ENCODE peak calls at places on chromosomes 4 and X, in four cellular contexts. N is K562, X is WTC11, H is SK-N-SH. M is an unnamed sample.

GRCh38 chr4:3285558-3286334 is 7.1 kb upstream of the RGS12 start:
- DNase-seq in N (no peak), H (peak; percentile 18), X (peak; percentile 10), M (no peak)

GRCh38 chrX:71623714-71624113 is 5.4 kb upstream of the CXCR3 start:
- DNase-seq in N (no peak), X (no peak), H (no peak), M (no peak)

GRCh38 chrX:41917517-41917916 is 5.8 kb downstream of the CASK start:
- DNase-seq in X (no peak), N (no peak), H (no peak), M (no peak)

GRCh38 chr4:173990126-173990878 is 293.2 kb downstream of the FBXO8 start:
- DNase-seq in X (no peak), N (peak; percentile 41), H (no peak), M (no peak)

GRCh38 chrX:29852767-29853166 is 362.6 kb upstream of the MAGEB2 start:
- DNase-seq in X (no peak), N (no peak), H (no peak), M (no peak)

GRCh38 chr4:168183717-168184571 is 91.6 kb downstream of the ANXA10 start:
- DNase-seq in H (peak; percentile 49), X (no peak), N (peak; percentile 36), M (peak; percentile 12)

GRCh38 chrX:44344194-44344593 is 722 bp upstream of the EFHC2 start:
- DNase-seq in H (no peak), N (peak; percentile 76), X (peak; percentile 16), M (no peak)

GRCh38 chrX:132638313-132638712 is 149.5 kb upstream of the MBNL3 start:
- DNase-seq in X (no peak), H (no peak), N (no peak), M (no peak)

GRCh38 chrX:43679778-43680177 is 23.7 kb downstream of the MAOA start:
- DNase-seq in N (no peak), H (no peak), X (no peak), M (no peak)

GRCh38 chr4:19030048-19030447 is 1008.5 kb upstream of the LCORL start:
- DNase-seq in H (no peak), N (no peak), X (no peak), M (no peak)

GRCh38 chrX:24498181-24498580 is 33.1 kb downstream of the PDK3 start:
- DNase-seq in N (peak; percentile 6), X (no peak), H (no peak), M (no peak)

GRCh38 chr4:137524642-137525384 is 7.5 kb downstream of the PCDH18 start:
- DNase-seq in N (no peak), X (no peak), H (no peak), M (no peak)

GRCh38 chr4:2292679-2293108 is 30.8 kb upstream of the MXD4 start:
- DNase-seq in X (no peak), H (peak; percentile 88), N (no peak), M (no peak)

GRCh38 chr4:107994894-107995293 is 5.2 kb downstream of the HADH start:
- DNase-seq in N (peak; percentile 73), X (no peak), H (no peak), M (no peak)

GRCh38 chrX:4935846-4936245 is 1222.4 kb upstream of the PRKX start:
- DNase-seq in X (no peak), H (no peak), N (no peak), M (no peak)

GRCh38 chr4:53997901-53998300 is 66.5 kb downstream of the CHIC2 start:
- DNase-seq in H (no peak), N (no peak), X (no peak), M (no peak)

GRCh38 chrX:74419861-74420193 is 1.5 kb upstream of the SLC16A2 start:
- DNase-seq in X (no peak), N (no peak), H (no peak), M (no peak)

GRCh38 chr4:62670509-62670908 is 1470.4 kb downstream of the ADGRL3 start:
- DNase-seq in N (no peak), H (peak; percentile 3), X (no peak), M (no peak)

GRCh38 chrX:123081766-123082165 is 102.3 kb upstream of the GRIA3 start:
- DNase-seq in N (no peak), X (no peak), H (no peak), M (no peak)

GRCh38 chr4:7967501-7968261 is 28.0 kb upstream of the AFAP1 start:
- DNase-seq in X (no peak), N (no peak), H (no peak), M (no peak)

GRCh38 chr4:166481739-166482138 is 608.7 kb downstream of the TLL1 start:
- DNase-seq in N (no peak), H (no peak), X (no peak), M (peak; percentile 19)

GRCh38 chr4:68132342-68132741 is 2.7 kb upstream of the TMPRSS11F start:
- DNase-seq in N (no peak), X (no peak), H (no peak), M (no peak)

GRCh38 chr4:39353478-39354177 is 12.5 kb downstream of the RFC1 start:
- DNase-seq in X (no peak), H (peak; percentile 41), N (no peak), M (peak; percentile 85)

GRCh38 chr4:7003176-7003878 is 39.8 kb upstream of the TADA2B start:
- DNase-seq in N (no peak), H (no peak), X (no peak), M (no peak)

GRCh38 chr4:77505958-77506319 is 99.7 kb upstream of the CXCL13 start:
- DNase-seq in H (no peak), N (no peak), X (no peak), M (no peak)

GRCh38 chr4:154559141-154559841 is 3.5 kb upstream of the FGB start:
- DNase-seq in X (peak; percentile 17), H (peak; percentile 23), N (peak; percentile 73), M (no peak)

GRCh38 chrX:323721-324628 is 5.4 kb upstream of the GTPBP6 start:
- DNase-seq in N (peak; percentile 70), X (peak; percentile 76), H (peak; percentile 66), M (no peak)

GRCh38 chrX:112738347-112739033 is 58.8 kb upstream of the LHFPL1 start:
- DNase-seq in H (no peak), X (no peak), N (no peak), M (no peak)

GRCh38 chrX:150913511-150913910 is 15.0 kb upstream of the CD99L2 start:
- DNase-seq in X (no peak), H (no peak), N (peak; percentile 34), M (no peak)

GRCh38 chrX:97332963-97333362 is 449.3 kb downstream of the RPA4 start:
- DNase-seq in N (no peak), H (no peak), X (no peak), M (no peak)
- TF ChIP-seq USF1 in N (no peak), H (no peak), X (no peak), M (no peak)

DNA sequence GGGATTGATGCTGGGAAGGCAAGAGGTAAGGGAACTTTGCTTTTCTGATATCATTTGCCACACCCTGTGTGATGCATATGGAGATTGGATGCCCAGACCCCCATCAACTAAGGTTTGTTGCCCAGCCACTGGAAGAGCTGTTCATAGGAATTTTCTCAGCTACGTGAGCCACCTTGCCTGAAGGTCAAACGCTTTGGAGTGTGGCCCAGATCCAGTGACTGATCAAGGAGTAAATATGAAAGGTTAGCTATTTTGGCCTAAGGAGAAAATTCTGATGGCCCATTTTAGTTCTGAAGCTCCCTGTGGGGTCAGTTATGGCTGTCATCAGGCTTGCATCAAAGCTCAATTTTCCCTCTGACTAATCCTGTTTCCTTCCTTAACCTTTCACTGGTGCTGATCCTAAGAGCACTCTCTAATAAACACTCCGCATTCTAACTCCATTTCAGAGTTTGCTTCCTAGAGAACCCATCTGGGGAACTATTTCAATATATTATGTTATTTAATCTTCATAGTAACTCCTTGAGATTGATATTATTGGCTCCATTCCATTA is 407.7 kb downstream of the SPRY1 start:
- DNase-seq in X (no peak), N (no peak), H (no peak), M (no peak)
- TF ChIP-seq USF1 in X (no peak), N (no peak), H (no peak), M (no peak)

GRCh38 chr4:80611366-80611765 is 275.8 kb downstream of the CFAP299 start:
- DNase-seq in H (no peak), X (no peak), N (no peak), M (peak; percentile 13)

GRCh38 chr4:80614319-80614718 is 278.8 kb downstream of the CFAP299 start:
- DNase-seq in X (peak; percentile 25), H (no peak), N (no peak), M (no peak)

GRCh38 chr4:80610199-80610598 is 274.7 kb downstream of the CFAP299 start:
- DNase-seq in H (no peak), N (no peak), X (no peak), M (no peak)

GRCh38 chr4:80608285-80608980 is 272.9 kb downstream of the CFAP299 start:
- DNase-seq in H (no peak), X (no peak), N (no peak), M (no peak)

DNA sequence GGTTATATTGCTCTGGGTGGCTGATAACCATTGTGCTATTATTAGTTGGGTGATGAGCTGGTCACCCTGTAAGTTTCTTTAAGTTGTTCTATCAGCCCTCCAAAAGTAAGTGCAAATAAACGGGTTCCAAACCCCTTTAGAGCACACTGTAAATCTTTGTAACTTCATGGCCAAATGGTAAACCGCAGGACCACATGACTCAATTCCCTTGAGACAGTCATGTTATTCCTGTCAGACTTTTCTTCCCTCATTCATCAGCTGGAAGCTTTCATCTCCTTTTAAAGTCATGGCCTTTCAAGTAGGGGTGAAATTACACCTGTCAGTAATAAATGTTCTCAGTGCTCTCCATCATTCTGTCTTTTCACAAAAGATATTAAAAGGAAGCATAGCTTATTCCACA is 275.3 kb downstream of the CFAP299 start:
- DNase-seq in X (no peak), H (no peak), N (no peak), M (peak; percentile 63)
- TF ChIP-seq USF1 in X (no peak), H (no peak), N (no peak), M (no peak)

GRCh38 chr4:78747328-78747946 is 28.7 kb upstream of the BMP2K start:
- DNase-seq in N (no peak), X (no peak), H (no peak), M (no peak)
- TF ChIP-seq USF1 in N (no peak), X (no peak), H (no peak), M (no peak)

GRCh38 chr4:104425003-104425402 is 69.7 kb downstream of the CXXC4 start:
- DNase-seq in X (no peak), N (no peak), H (no peak), M (no peak)

GRCh38 chr4:104425948-104426347 is 68.7 kb downstream of the CXXC4 start:
- DNase-seq in X (no peak), N (no peak), H (no peak), M (no peak)

GRCh38 chr4:104424368-104424921 is 70.2 kb downstream of the CXXC4 start:
- DNase-seq in H (no peak), X (no peak), N (no peak), M (no peak)

GRCh38 chr4:104429150-104429741 is 65.4 kb downstream of the CXXC4 start:
- DNase-seq in X (no peak), H (no peak), N (no peak), M (no peak)
- TF ChIP-seq USF1 in X (no peak), H (no peak), N (no peak), M (no peak)

M was measured in GM12878.